ENCODE peak calls at places on chromosomes 1 and 21, in four cellular contexts. O is A549; S is lower lobe of right lung; U is CD8-positive, alpha-beta T cell. D is an unnamed sample.

GRCh38 chr1:247445775-247446364 is 12.0 kb downstream of the OR2B11 start:
- DNase-seq in O (no peak), S (peak; percentile 55), U (no peak), D (no peak)

GRCh38 chr1:108117908-108118902 is 81.9 kb downstream of the SLC25A24 start:
- DNase-seq in O (no peak), S (no peak), U (no peak), D (peak; percentile 25)

GRCh38 chr1:237685553-237685952 is 205.2 kb downstream of the ZP4 start:
- DNase-seq in O (no peak), S (no peak), U (no peak), D (no peak)

GRCh38 chr1:67785847-67786753 is 47.2 kb downstream of the GNG12 start:
- DNase-seq in O (no peak), S (no peak), U (no peak), D (no peak)

GRCh38 chr1:37634554-37635308 is at the start of gene RSPO1:
- DNase-seq in O (peak; percentile 22), S (no peak), U (no peak), D (no peak)

GRCh38 chr1:227885135-227885647 is 62.5 kb downstream of the WNT9A start:
- DNase-seq in O (no peak), S (peak; percentile 46), U (no peak), D (no peak)

GRCh38 chr21:26405735-26406361 is 167.2 kb downstream of the CYYR1 start:
- DNase-seq in O (peak; percentile 58), S (no peak), U (no peak), D (peak; percentile 31)

GRCh38 chr1:66140072-66140471 is 347.4 kb downstream of the PDE4B start:
- DNase-seq in O (no peak), S (peak; percentile 53), U (no peak), D (no peak)

GRCh38 chr1:113320972-113321680 is 69.2 kb upstream of the MAGI3 start:
- DNase-seq in O (peak; percentile 30), S (no peak), U (no peak), D (no peak)

GRCh38 chr1:232577809-232578208 is 52.1 kb downstream of the SIPA1L2 start:
- DNase-seq in O (no peak), S (no peak), U (no peak), D (no peak)

GRCh38 chr1:19163261-19163660 is 46.8 kb downstream of the UBR4 start:
- DNase-seq in O (no peak), S (no peak), U (no peak), D (peak; percentile 81)

GRCh38 chr21:45030637-45031218 is 43.7 kb upstream of the ADARB1 start:
- DNase-seq in O (no peak), S (no peak), U (no peak), D (no peak)

GRCh38 chr1:229781453-229781852 is 155.4 kb downstream of the URB2 start:
- DNase-seq in O (no peak), S (peak; percentile 66), U (no peak), D (no peak)

GRCh38 chr1:218250492-218250891 is 34.6 kb upstream of the RRP15 start:
- DNase-seq in O (no peak), S (no peak), U (no peak), D (no peak)

GRCh38 chr1:164361927-164362326 is 197.1 kb upstream of the PBX1 start:
- DNase-seq in O (no peak), S (no peak), U (no peak), D (no peak)
- TF ChIP-seq CTCF in O (no peak), S (no peak), U (no peak), D (no peak)

GRCh38 chr1:178500936-178501554 is 4.3 kb upstream of the CLEC20A start:
- DNase-seq in O (no peak), S (no peak), U (no peak), D (no peak)
- TF ChIP-seq CTCF in O (no peak), S (no peak), U (no peak), D (no peak)

GRCh38 chr1:27659497-27660299 is 12.3 kb downstream of the IFI6 start:
- DNase-seq in O (peak; percentile 79), S (peak; percentile 95), U (peak; percentile 78), D (no peak)
- TF ChIP-seq CTCF in O (no peak), S (no peak), U (no peak), D (no peak)

DNA sequence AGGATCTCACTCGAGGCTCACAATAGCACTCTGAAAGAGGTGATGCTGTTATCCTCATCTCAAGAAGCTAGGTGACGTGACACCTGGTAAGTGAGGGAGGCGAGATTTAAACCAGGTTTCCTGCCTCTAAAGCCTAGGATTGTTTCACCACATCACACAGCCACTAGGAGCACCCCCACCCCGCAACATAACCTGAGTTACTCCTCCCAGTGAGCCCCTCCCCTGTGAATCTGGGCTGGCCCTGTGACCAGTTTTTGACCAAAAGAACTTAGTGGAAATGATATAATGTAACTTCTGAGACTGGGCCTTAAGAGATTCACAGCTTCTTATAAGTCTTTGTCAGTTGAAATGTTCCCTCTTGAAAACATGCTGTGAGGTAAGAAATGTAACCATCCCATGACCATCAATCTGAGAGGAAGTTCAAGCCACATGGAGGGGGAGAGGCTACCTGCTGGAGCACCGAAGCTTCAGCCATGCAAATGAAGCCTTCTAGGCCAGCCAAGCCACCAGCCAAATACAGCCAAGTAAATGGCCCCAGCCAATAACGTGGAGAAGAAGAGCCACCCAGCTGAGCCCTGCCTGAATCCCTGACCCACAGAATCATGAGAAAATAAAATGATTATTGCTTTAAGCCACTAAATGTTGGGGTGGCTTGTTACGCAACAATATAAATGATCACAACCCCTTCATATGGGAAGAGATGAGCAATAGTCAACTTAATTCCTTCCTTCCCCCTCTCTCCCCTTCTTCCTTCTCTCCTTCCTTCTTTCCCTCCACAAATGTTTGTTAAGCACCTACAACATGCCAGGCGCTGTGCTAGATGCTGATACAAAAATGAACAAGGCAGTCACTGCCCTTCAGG is 61.0 kb upstream of the FAM20B start:
- DNase-seq in O (no peak), S (no peak), U (no peak), D (no peak)
- TF ChIP-seq CTCF in O (no peak), S (no peak), U (no peak), D (no peak)

GRCh38 chr21:31107151-31107785 is 69.0 kb upstream of the KRTAP19-8 start:
- DNase-seq in O (no peak), S (no peak), U (no peak), D (no peak)

GRCh38 chr21:31107871-31108270 is 69.6 kb upstream of the KRTAP19-8 start:
- DNase-seq in O (no peak), S (no peak), U (no peak), D (no peak)

GRCh38 chr21:31110430-31110829 is 72.2 kb upstream of the KRTAP19-8 start:
- DNase-seq in O (no peak), S (no peak), U (no peak), D (no peak)

GRCh38 chr21:31111093-31111492 is 72.8 kb upstream of the KRTAP19-8 start:
- DNase-seq in O (no peak), S (no peak), U (no peak), D (no peak)

DNA sequence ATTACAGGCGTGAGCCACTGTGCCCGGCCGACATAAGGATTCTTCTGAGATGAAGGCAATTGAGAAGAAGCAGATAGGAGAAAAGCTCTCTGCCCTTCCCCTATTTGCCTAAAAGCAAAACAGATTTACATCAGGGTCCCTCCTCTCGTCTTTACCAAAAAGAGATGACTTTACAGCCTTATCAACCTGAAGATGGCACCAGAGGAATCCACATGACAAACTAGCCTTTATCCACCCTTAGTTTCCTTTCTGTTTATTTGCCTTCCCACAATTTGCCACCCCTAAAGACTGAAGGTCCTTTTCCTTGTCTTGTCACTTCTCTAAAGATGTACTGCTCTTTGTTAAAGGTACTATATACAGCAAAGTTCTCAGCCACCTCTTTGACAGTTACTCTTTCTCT is 70.7 kb upstream of the KRTAP19-8 start:
- DNase-seq in O (no peak), S (no peak), U (no peak), D (no peak)
- TF ChIP-seq CTCF in O (no peak), S (peak; percentile 19), U (peak; percentile 32), D (no peak)

GRCh38 chr1:13513063-13513884 is 529 bp downstream of the LRRC38 start:
- DNase-seq in O (no peak), S (no peak), U (no peak), D (no peak)

GRCh38 chr1:13513885-13514546 is at the start of gene LRRC38:
- DNase-seq in O (no peak), S (no peak), U (no peak), D (no peak)

GRCh38 chr1:13520985-13521384 is 7.2 kb upstream of the LRRC38 start:
- DNase-seq in O (no peak), S (no peak), U (no peak), D (no peak)

GRCh38 chr1:13516606-13517005 is 2.8 kb upstream of the LRRC38 start:
- DNase-seq in O (no peak), S (no peak), U (no peak), D (no peak)

GRCh38 chr1:13517193-13517812 is 3.5 kb upstream of the LRRC38 start:
- DNase-seq in O (peak; percentile 38), S (no peak), U (no peak), D (no peak)
- TF ChIP-seq CTCF in O (peak; percentile 11), S (peak; percentile 33), U (no peak), D (no peak)

D was measured in AG09319.